ENCODE peak calls at places on chromosomes 11 and 22, in eight cellular contexts. G, M, I, K, J, H, A and B are unnamed samples.

GRCh38 chr11:126061707-126062678 is 673 bp downstream of the CDON start:
- DNase-seq in J (peak), M (peak), K (peak), G (no peak), A (peak), H (peak), I (peak), B (no peak)

GRCh38 chr11:45031912-45032519 is 81.3 kb upstream of the TP53I11 start:
- DNase-seq in J (no peak), G (no peak), M (no peak), H (no peak), I (no peak), A (no peak), K (no peak), B (peak)

GRCh38 chr11:106208795-106209194 is 131.3 kb downstream of the AASDHPPT start:
- DNase-seq in A (peak), M (no peak), I (no peak), H (no peak), K (no peak), J (no peak), G (no peak), B (no peak)

GRCh38 chr22:48335442-48336139 is 1492.1 kb downstream of the BRD1 start:
- DNase-seq in K (no peak), J (no peak), I (no peak), G (no peak), M (no peak), A (peak), H (no peak), B (no peak)

GRCh38 chr11:124656759-124657627 is 16.5 kb downstream of the SIAE start:
- DNase-seq in J (peak), M (no peak), K (peak), G (no peak), H (peak), A (no peak), I (peak), B (no peak)

GRCh38 chr11:102990145-102990544 is 34.6 kb upstream of the MMP13 start:
- DNase-seq in M (no peak), K (no peak), A (no peak), H (no peak), J (peak), I (no peak), G (no peak), B (no peak)

GRCh38 chr11:102177974-102178631 is 67.9 kb downstream of the YAP1 start:
- DNase-seq in H (no peak), M (peak), J (peak), K (peak), I (peak), A (peak), G (no peak), B (no peak)

GRCh38 chr11:124865902-124866851 is 945 bp downstream of the ROBO3 start:
- DNase-seq in A (peak), G (no peak), J (peak), M (no peak), H (peak), K (no peak), I (peak), B (no peak)

GRCh38 chr22:29733362-29734322 is 13.8 kb downstream of the CABP7 start:
- DNase-seq in H (no peak), I (peak), J (no peak), K (no peak), M (no peak), A (peak), G (no peak), B (peak)

GRCh38 chr11:36056160-36056751 is 112.4 kb downstream of the LDLRAD3 start:
- DNase-seq in J (peak), K (peak), M (peak), A (peak), G (no peak), H (peak), I (peak), B (peak)

GRCh38 chr11:57324154-57324885 is 432 bp downstream of the TNKS1BP1 start:
- DNase-seq in I (peak), J (peak), A (peak), M (no peak), H (peak), K (no peak), G (peak), B (peak)

GRCh38 chr11:86990520-86990919 is 35.3 kb upstream of the FZD4 start:
- DNase-seq in G (peak), I (peak), M (peak), A (peak), J (peak), H (peak), K (peak), B (no peak)

GRCh38 chr22:35452351-35452781 is 52.4 kb downstream of the MCM5 start:
- DNase-seq in M (no peak), H (no peak), J (no peak), A (no peak), I (no peak), G (no peak), K (no peak), B (no peak)

GRCh38 chr11:75583710-75584658 is 21.9 kb downstream of the SERPINH1 start:
- DNase-seq in A (peak), H (peak), M (no peak), K (no peak), J (peak), G (peak), I (peak), B (no peak)

GRCh38 chr11:35955636-35956035 is 11.8 kb downstream of the LDLRAD3 start:
- DNase-seq in A (no peak), J (no peak), K (no peak), I (no peak), H (no peak), M (no peak), G (no peak), B (no peak)

GRCh38 chr11:63250162-63251050 is 7.0 kb upstream of the SLC22A25 start:
- DNase-seq in J (no peak), H (no peak), M (no peak), I (no peak), G (no peak), K (no peak), A (no peak), B (no peak)

GRCh38 chr11:123063396-123064267 is 1.7 kb upstream of the HSPA8 start:
- DNase-seq in M (no peak), G (no peak), K (peak), H (peak), A (peak), I (peak), J (peak), B (peak)

GRCh38 chr11:36010010-36010740 is 66.3 kb downstream of the LDLRAD3 start:
- DNase-seq in I (peak), G (no peak), H (no peak), K (peak), M (peak), J (peak), A (no peak), B (no peak)

GRCh38 chr22:44940121-44940520 is 69.7 kb downstream of the PHF21B start:
- DNase-seq in M (no peak), K (no peak), J (no peak), H (peak), I (no peak), G (no peak), A (no peak), B (no peak)

GRCh38 chr11:17839973-17840611 is 105.5 kb downstream of the KCNC1 start:
- DNase-seq in G (no peak), M (no peak), H (no peak), K (peak), J (peak), A (no peak), I (peak), B (no peak)

GRCh38 chr11:110526323-110526722 is 96.6 kb downstream of the FDX1 start:
- DNase-seq in I (no peak), H (no peak), K (peak), J (no peak), M (peak), G (no peak), A (no peak), B (no peak)

GRCh38 chr11:70230151-70230839 is 27.2 kb downstream of the FADD start:
- DNase-seq in M (peak), H (no peak), G (no peak), K (no peak), A (no peak), J (no peak), I (no peak), B (no peak)
- H2AFZ ChIP-seq in M (no peak), H (peak), G (no peak), K (no peak), A (no peak), J (no peak), I (no peak), B (no peak)

DNA sequence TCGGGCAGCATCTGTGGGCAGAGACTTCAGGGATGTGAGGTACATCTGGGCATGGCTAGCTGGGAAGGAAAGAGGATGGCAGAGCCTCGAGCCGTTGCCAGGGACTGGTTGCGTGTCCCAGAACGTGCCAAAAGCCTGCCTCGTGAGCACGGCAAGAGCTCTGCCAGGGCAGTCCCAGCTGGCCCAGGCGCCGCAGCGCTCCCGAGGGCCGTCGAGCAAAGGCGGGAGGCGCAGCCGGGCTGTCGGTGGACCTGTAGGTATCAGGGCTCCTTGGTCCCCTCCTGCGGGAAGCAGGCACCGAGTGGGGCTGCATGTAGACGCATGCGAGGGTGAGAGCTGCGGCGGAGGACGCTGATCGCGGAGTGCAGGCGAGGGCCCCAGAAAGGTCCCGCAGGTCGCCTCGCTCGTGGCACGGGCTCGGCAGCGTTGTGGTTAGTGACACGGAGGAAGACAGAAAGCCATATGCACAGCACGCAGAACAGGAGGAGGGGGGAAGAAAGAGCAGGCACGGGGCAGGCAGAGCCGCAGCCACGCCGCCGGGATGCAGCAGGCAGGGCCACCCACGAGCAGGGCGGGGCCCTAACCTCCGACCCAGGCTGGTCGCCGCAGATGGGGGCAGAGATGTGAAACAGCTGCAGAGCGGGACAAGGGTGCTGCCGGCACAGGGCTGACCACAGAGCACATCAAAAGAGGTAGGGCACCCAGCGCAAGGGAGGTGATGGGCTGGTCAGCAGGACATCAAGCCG is 18.0 kb downstream of the LSP1 start:
- DNase-seq in M (no peak), J (no peak), I (peak), A (no peak), G (no peak), K (no peak), H (peak), B (no peak)
- H3K27ac ChIP-seq in M (no peak), J (no peak), I (no peak), A (no peak), G (no peak), K (no peak), H (no peak), B (no peak)

GRCh38 chr11:94023856-94024255 is 2.7 kb downstream of the HEPHL1 start:
- DNase-seq in H (no peak), I (no peak), M (no peak), K (no peak), J (no peak), A (no peak), G (no peak), B (no peak)
- H2AFZ ChIP-seq in H (peak), I (no peak), M (no peak), K (no peak), J (no peak), A (no peak), G (no peak), B (no peak)

DNA sequence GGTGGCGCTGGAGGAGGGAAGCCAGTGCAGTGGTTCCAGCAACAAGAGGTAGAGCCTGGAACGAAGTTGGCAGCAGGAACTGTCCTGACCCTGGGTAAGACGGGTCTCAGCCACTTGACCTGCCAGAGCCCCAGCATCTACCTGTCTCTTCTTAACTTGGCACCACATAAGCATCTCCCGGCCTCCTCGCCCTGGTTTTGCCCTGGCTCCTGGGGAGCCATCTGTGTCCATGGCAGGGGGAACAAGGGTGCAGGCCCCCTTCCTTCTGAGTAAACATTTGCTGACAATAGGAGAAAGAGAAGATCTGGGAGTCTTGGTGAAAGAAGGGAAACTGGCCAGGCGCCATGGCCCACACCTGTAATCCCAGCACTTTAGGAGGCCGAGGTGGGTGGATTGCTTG is 12.8 kb downstream of the P2RY2 start:
- DNase-seq in G (no peak), I (no peak), H (no peak), J (no peak), K (no peak), A (no peak), M (no peak), B (no peak)
- H3K27ac ChIP-seq in G (no peak), I (no peak), H (no peak), J (no peak), K (no peak), A (no peak), M (no peak), B (no peak)